ENCODE peak calls at places on chromosomes 16 and 17, in six cellular contexts. N, X, V, J, S and P are unnamed samples.
A peak's percentile ranks its signal among the peaks of the same experiment; 100 is the strongest.

GRCh38 chr17:79137015-79137770 is 62.6 kb downstream of the ENGASE start:
- DNase-seq in N (no peak), X (no peak), V (no peak), J (no peak), S (no peak), P (no peak)

GRCh38 chr17:41111151-41111885 is 6.1 kb downstream of the KRTAP4-9 start:
- DNase-seq in N (no peak), X (no peak), V (no peak), J (no peak), S (no peak), P (no peak)

GRCh38 chr16:84553873-84554399 is 49.5 kb upstream of the MEAK7 start:
- DNase-seq in N (no peak), X (no peak), V (no peak), J (no peak), S (no peak), P (peak; percentile 26)

GRCh38 chr17:50195196-50195865 is 6.1 kb downstream of the COL1A1 start:
- DNase-seq in N (no peak), X (no peak), V (peak; percentile 74), J (no peak), S (peak; percentile 56), P (no peak)

GRCh38 chr17:4566785-4567184 is 6.4 kb upstream of the GGT6 start:
- DNase-seq in N (peak; percentile 71), X (peak; percentile 76), V (peak; percentile 39), J (peak; percentile 49), S (peak; percentile 16), P (peak; percentile 63)

GRCh38 chr17:27765353-27765752 is 35.0 kb downstream of the NOS2 start:
- DNase-seq in N (no peak), X (no peak), V (no peak), J (no peak), S (no peak), P (no peak)

GRCh38 chr17:42058018-42058417 is 7.6 kb upstream of the C17orf113 start:
- DNase-seq in N (no peak), X (peak; percentile 1), V (no peak), J (no peak), S (no peak), P (no peak)

GRCh38 chr17:752002-752619 is at the start of gene GEMIN4:
- DNase-seq in N (peak; percentile 85), X (peak; percentile 97), V (peak; percentile 81), J (peak; percentile 92), S (peak; percentile 55), P (peak; percentile 97)

GRCh38 chr16:6573577-6573976 is 759.1 kb upstream of the RBFOX1 start:
- DNase-seq in N (no peak), X (peak; percentile 79), V (no peak), J (no peak), S (no peak), P (no peak)

GRCh38 chr17:71484546-71484945 is 636.3 kb upstream of the SOX9 start:
- DNase-seq in N (no peak), X (no peak), V (no peak), J (no peak), S (no peak), P (no peak)

GRCh38 chr17:71486171-71486740 is 634.6 kb upstream of the SOX9 start:
- DNase-seq in N (no peak), X (no peak), V (no peak), J (no peak), S (peak; percentile 75), P (no peak)

DNA sequence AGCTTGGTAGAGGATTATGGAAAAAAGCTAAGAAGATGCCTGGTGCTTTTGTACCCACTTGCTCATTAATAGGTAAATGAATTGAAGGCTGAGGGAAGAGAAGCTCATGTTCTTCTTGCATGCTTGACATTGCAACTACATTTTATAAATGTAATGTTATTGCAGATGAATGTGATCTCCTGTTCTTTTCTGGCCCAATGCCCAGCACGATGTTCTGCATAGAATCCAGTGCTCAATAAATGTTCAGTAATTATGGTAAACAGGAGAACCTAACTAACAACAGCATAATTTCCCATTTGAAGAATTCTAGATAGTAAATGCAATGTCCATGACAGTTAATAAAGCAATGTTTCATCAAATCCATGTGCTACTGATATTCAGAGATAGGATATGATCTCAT is 638.2 kb upstream of the SOX9 start:
- DNase-seq in N (no peak), X (no peak), V (no peak), J (no peak), S (no peak), P (no peak)
- H3K4me2 ChIP-seq in N (no peak overlapping the region), X (no peak overlapping the region), V (no peak overlapping the region), J (no peak overlapping the region), S (no peak overlapping the region), P (no peak overlapping the region)

GRCh38 chr17:8412089-8412488 is 14.5 kb upstream of the RNF222 start:
- DNase-seq in N (no peak), X (no peak), V (no peak), J (no peak), S (no peak), P (no peak)
- H2AFZ ChIP-seq in N (no peak overlapping the region), X (no peak overlapping the region), V (no peak overlapping the region), J (no peak overlapping the region), S (no peak overlapping the region), P (no peak overlapping the region)

GRCh38 chr16:89484088-89484501 is 6.3 kb downstream of the ANKRD11 start:
- DNase-seq in N (no peak), X (no peak), V (no peak), J (no peak), S (no peak), P (no peak)

GRCh38 chr16:89482824-89483220 is 7.5 kb downstream of the ANKRD11 start:
- DNase-seq in N (no peak), X (no peak), V (no peak), J (no peak), S (no peak), P (no peak)

GRCh38 chr16:89478576-89479221 is 11.7 kb downstream of the ANKRD11 start:
- DNase-seq in N (peak; percentile 60), X (no peak), V (peak; percentile 52), J (no peak), S (peak; percentile 82), P (no peak)

GRCh38 chr16:89482087-89482823 is 8.1 kb downstream of the ANKRD11 start:
- DNase-seq in N (no peak), X (no peak), V (no peak), J (no peak), S (no peak), P (no peak)

DNA sequence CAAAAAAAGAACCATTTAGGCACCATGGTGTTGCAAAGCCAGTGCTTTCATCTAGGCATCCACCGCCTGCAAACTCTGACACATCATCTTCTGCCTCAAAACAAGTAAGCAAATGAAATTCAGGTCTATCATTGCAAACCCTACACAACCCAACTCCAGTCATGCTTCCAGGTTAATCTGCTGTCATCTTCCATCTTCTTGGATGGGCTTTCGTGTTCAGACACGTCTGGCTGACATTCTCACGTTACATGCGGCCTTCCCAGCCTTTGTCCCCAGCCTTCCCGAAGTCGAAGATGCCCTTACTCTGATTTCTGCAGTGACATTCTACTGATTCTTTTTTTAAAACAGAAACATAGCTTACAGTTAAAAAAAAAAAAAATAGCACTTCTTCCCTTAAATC is 8.8 kb downstream of the ANKRD11 start:
- DNase-seq in N (no peak), X (no peak), V (no peak), J (no peak), S (no peak), P (no peak)
- TF ChIP-seq CTCF in N (no peak), X (no peak), V (no peak), J (no peak), S (no peak), P (no peak)

GRCh38 chr17:66687570-66688284 is 147.2 kb upstream of the CACNG5 start:
- DNase-seq in N (no peak), X (no peak), V (no peak), J (no peak), S (no peak), P (no peak)
- H3K4me2 ChIP-seq in N (no peak overlapping the region), X (no peak overlapping the region), V (no peak overlapping the region), J (no peak overlapping the region), S (no peak overlapping the region), P (no peak overlapping the region)

GRCh38 chr17:44987883-44988195 is 19.7 kb upstream of the C1QL1 start:
- DNase-seq in N (no peak), X (no peak), V (no peak), J (no peak), S (no peak), P (no peak)
- H2AFZ ChIP-seq in N (no peak overlapping the region), X (peak overlapping the region; percentile 93), V (no peak overlapping the region), J (peak overlapping the region; percentile 10), S (peak overlapping the region; percentile 23), P (peak overlapping the region; percentile 95)

GRCh38 chr17:67390646-67391480 is 13.8 kb downstream of the PITPNC1 start:
- DNase-seq in N (peak; percentile 99), X (no peak), V (peak; percentile 99), J (peak; percentile 93), S (peak; percentile 99), P (peak; percentile 30)

GRCh38 chr17:67385122-67385988 is 8.3 kb downstream of the PITPNC1 start:
- DNase-seq in N (no peak), X (no peak), V (no peak), J (no peak), S (no peak), P (no peak)

GRCh38 chr17:67390006-67390645 is 13.0 kb downstream of the PITPNC1 start:
- DNase-seq in N (no peak), X (no peak), V (peak; percentile 21), J (no peak), S (no peak), P (no peak)

GRCh38 chr17:67388986-67389385 is 11.9 kb downstream of the PITPNC1 start:
- DNase-seq in N (no peak), X (no peak), V (no peak), J (no peak), S (no peak), P (no peak)

DNA sequence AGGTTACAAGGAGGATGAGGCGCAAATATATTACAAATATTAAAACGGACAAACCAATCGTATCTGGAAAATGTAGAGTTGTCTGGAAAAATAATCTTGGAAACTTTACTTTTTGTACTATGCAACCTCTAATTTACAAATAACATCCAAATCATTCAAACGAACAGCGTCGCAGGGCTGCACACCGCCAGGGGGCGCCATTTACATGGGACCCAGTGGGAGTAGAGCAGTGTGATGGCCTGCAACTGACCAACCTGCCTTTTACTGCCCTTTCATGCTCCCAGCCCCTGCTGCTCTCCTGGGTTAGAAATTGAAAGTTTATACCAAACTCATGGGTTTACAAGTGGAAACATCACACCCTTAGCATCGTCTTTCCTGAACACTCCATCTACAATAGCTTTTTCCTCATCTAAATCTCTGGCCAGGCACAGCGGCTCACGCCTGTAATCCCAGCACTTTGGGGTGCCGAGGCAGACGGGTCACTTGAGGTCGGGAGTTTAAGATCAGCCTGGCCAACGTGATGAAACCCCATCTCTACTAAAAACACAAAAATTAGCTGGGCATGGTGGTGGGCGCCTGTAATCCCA is 10.0 kb downstream of the PITPNC1 start:
- DNase-seq in N (peak; percentile 74), X (peak; percentile 85), V (peak; percentile 55), J (peak; percentile 52), S (peak; percentile 10), P (peak; percentile 64)
- TF ChIP-seq CTCF in N (peak; percentile 99), X (peak; percentile 100), V (peak; percentile 82), J (peak; percentile 80), S (peak; percentile 80), P (peak; percentile 92)

GRCh38 chr16:64088838-64089237 is 1033.0 kb downstream of the CDH11 start:
- DNase-seq in N (no peak), X (no peak), V (no peak), J (no peak), S (no peak), P (no peak)
- H3K4me2 ChIP-seq in N (no peak overlapping the region), X (no peak overlapping the region), V (no peak overlapping the region), J (no peak overlapping the region), S (no peak overlapping the region), P (no peak overlapping the region)

GRCh38 chr17:44941712-44942331 is 5.8 kb downstream of the KIF18B start:
- DNase-seq in N (no peak), X (no peak), V (no peak), J (no peak), S (no peak), P (no peak)
- H2AFZ ChIP-seq in N (no peak overlapping the region), X (no peak overlapping the region), V (peak overlapping the region; percentile 83), J (no peak overlapping the region), S (peak overlapping the region; percentile 39), P (no peak overlapping the region)